ENCODE peak calls at places on chromosomes 2 and 18, in four cellular contexts. S, R, A and P are unnamed samples.

GRCh38 chr2:202910687-202911086 is 786 bp downstream of the WDR12 start:
- DNase-seq in S (no peak), A (no peak), R (no peak), P (no peak)

GRCh38 chr2:48341556-48342133 is 188.3 kb upstream of the STON1 start:
- DNase-seq in S (no peak), A (no peak), R (no peak), P (no peak)

GRCh38 chr2:239157766-239158165 is 243.1 kb downstream of the HDAC4 start:
- DNase-seq in S (no peak), A (no peak), R (no peak), P (no peak)

GRCh38 chr2:217060516-217060915 is 200.7 kb upstream of the TNP1 start:
- DNase-seq in R (no peak), S (no peak), A (no peak), P (no peak)

GRCh38 chr2:148338544-148338943 is 306.0 kb upstream of the EPC2 start:
- DNase-seq in A (peak), R (no peak), S (peak), P (no peak)

GRCh38 chr2:240319855-240320560 is 115.5 kb upstream of the GPC1 start:
- DNase-seq in R (no peak), S (peak), A (peak), P (no peak)

GRCh38 chr2:28595323-28595722 is 99.5 kb downstream of the PLB1 start:
- DNase-seq in R (no peak), S (no peak), A (no peak), P (no peak)

GRCh38 chr2:69253033-69253535 is 133.9 kb downstream of the GFPT1 start:
- DNase-seq in A (peak), R (no peak), S (peak), P (no peak)

GRCh38 chr18:44680271-44681038 is at the start of gene SETBP1:
- DNase-seq in A (no peak), R (peak), S (peak), P (peak)

GRCh38 chr2:69013837-69014796 is 1.1 kb downstream of the ANTXR1 start:
- DNase-seq in S (peak), A (peak), R (no peak), P (no peak)

GRCh38 chr18:67359868-67360838 is 156.4 kb downstream of the DSEL start:
- DNase-seq in S (peak), R (no peak), A (peak), P (no peak)

GRCh38 chr18:70419526-70419925 is 130.7 kb downstream of the SOCS6 start:
- DNase-seq in R (no peak), A (peak), S (peak), P (no peak)

GRCh38 chr2:44275915-44276279 is 617 bp downstream of the SLC3A1 start:
- DNase-seq in S (peak), A (peak), R (no peak), P (no peak)

GRCh38 chr2:120134263-120134662 is 88.9 kb downstream of the TMEM185B start:
- DNase-seq in R (no peak), S (peak), A (peak), P (no peak)

GRCh38 chr2:68320118-68320641 is 431 bp upstream of the CNRIP1 start:
- DNase-seq in R (no peak), S (no peak), A (peak), P (no peak)

GRCh38 chr2:223069465-223069864 is 17.5 kb downstream of the KCNE4 start:
- DNase-seq in S (no peak), A (no peak), R (no peak), P (no peak)